ENCODE peak calls at places on chromosomes 11 and 22, in ten cellular contexts. One of them, this sample, is unnamed.

GRCh38 chr11:105032495-105032894 is 2.4 kb downstream of the CASP1 start:
- DNase-seq in NCI-H774: no peak
- DNase-seq in NCI-H2029: no peak
- DNase-seq in hypothalamus: no peak
- DNase-seq in EH: no peak
- DNase-seq in lung: no peak
- DNase-seq in T-helper 9 cell: no peak
- DNase-seq in GM03348: no peak
- DNase-seq in NCI-H1092: no peak
- DNase-seq in fibroblast of villous mesenchyme: no peak
- DNase-seq in this sample: no peak

GRCh38 chr11:7670631-7671030 is 2.7 kb downstream of the CYB5R2 start:
- DNase-seq in GM03348: no peak
- DNase-seq in NCI-H1092: no peak
- DNase-seq in lung: no peak
- DNase-seq in T-helper 9 cell: no peak
- DNase-seq in EH: no peak
- DNase-seq in hypothalamus: no peak
- DNase-seq in fibroblast of villous mesenchyme: no peak
- DNase-seq in NCI-H774: no peak
- DNase-seq in NCI-H2029: no peak
- DNase-seq in this sample: no peak

GRCh38 chr22:17829691-17830040 is 55.4 kb upstream of the BID start:
- DNase-seq in fibroblast of villous mesenchyme: no peak
- DNase-seq in lung: no peak
- DNase-seq in GM03348: no peak
- DNase-seq in NCI-H1092: no peak
- DNase-seq in hypothalamus: no peak
- DNase-seq in NCI-H2029: no peak
- DNase-seq in NCI-H774: no peak
- DNase-seq in EH: no peak
- DNase-seq in T-helper 9 cell: no peak
- DNase-seq in this sample: no peak

GRCh38 chr11:87316491-87316890 is 278.8 kb downstream of the TMEM135 start:
- DNase-seq in EH: no peak
- DNase-seq in lung: no peak
- DNase-seq in hypothalamus: no peak
- DNase-seq in fibroblast of villous mesenchyme: no peak
- DNase-seq in NCI-H1092: no peak
- DNase-seq in NCI-H774: no peak
- DNase-seq in T-helper 9 cell: no peak
- DNase-seq in GM03348: no peak
- DNase-seq in NCI-H2029: no peak
- DNase-seq in this sample: no peak

GRCh38 chr11:27411330-27411729 is 48.3 kb upstream of the CCDC34 start:
- DNase-seq in GM03348: no peak
- DNase-seq in NCI-H2029: no peak
- DNase-seq in EH: no peak
- DNase-seq in NCI-H774: no peak
- DNase-seq in NCI-H1092: no peak
- DNase-seq in hypothalamus: no peak
- DNase-seq in T-helper 9 cell: no peak
- DNase-seq in fibroblast of villous mesenchyme: no peak
- DNase-seq in lung: no peak
- DNase-seq in this sample: no peak

GRCh38 chr11:26976389-26976788 is 17.5 kb upstream of the FIBIN start:
- DNase-seq in hypothalamus: no peak
- DNase-seq in NCI-H774: no peak
- DNase-seq in T-helper 9 cell: no peak
- DNase-seq in NCI-H2029: no peak
- DNase-seq in EH: peak; percentile 83
- DNase-seq in lung: no peak
- DNase-seq in fibroblast of villous mesenchyme: peak; percentile 85
- DNase-seq in GM03348: no peak
- DNase-seq in NCI-H1092: no peak
- DNase-seq in this sample: no peak

GRCh38 chr11:110679323-110679980 is 32.8 kb downstream of the ARHGAP20 start:
- DNase-seq in NCI-H774: no peak
- DNase-seq in NCI-H1092: no peak
- DNase-seq in lung: no peak
- DNase-seq in NCI-H2029: no peak
- DNase-seq in hypothalamus: no peak
- DNase-seq in EH: peak; percentile 74
- DNase-seq in fibroblast of villous mesenchyme: peak; percentile 47
- DNase-seq in T-helper 9 cell: no peak
- DNase-seq in GM03348: no peak
- DNase-seq in this sample: peak; percentile 29

GRCh38 chr11:46308632-46309419 is 31.4 kb downstream of the CREB3L1 start:
- DNase-seq in fibroblast of villous mesenchyme: peak; percentile 75
- DNase-seq in hypothalamus: peak; percentile 76
- DNase-seq in T-helper 9 cell: peak; percentile 54
- DNase-seq in GM03348: peak; percentile 86
- DNase-seq in EH: peak; percentile 71
- DNase-seq in lung: peak; percentile 68
- DNase-seq in NCI-H1092: peak; percentile 41
- DNase-seq in NCI-H774: peak; percentile 20
- DNase-seq in NCI-H2029: peak; percentile 58
- DNase-seq in this sample: peak; percentile 33

GRCh38 chr22:41177040-41177625 is 28.0 kb upstream of the L3MBTL2 start:
- DNase-seq in lung: no peak
- DNase-seq in EH: no peak
- DNase-seq in NCI-H1092: no peak
- DNase-seq in T-helper 9 cell: no peak
- DNase-seq in fibroblast of villous mesenchyme: no peak
- DNase-seq in GM03348: no peak
- DNase-seq in hypothalamus: no peak
- DNase-seq in NCI-H2029: no peak
- DNase-seq in NCI-H774: no peak
- DNase-seq in this sample: no peak

GRCh38 chr11:127890026-127890611 is 697.2 kb downstream of the ETS1 start:
- DNase-seq in GM03348: peak; percentile 41
- DNase-seq in hypothalamus: no peak
- DNase-seq in NCI-H774: no peak
- DNase-seq in NCI-H2029: no peak
- DNase-seq in lung: no peak
- DNase-seq in T-helper 9 cell: no peak
- DNase-seq in fibroblast of villous mesenchyme: peak; percentile 4
- DNase-seq in NCI-H1092: no peak
- DNase-seq in EH: peak; percentile 76
- DNase-seq in this sample: no peak

GRCh38 chr11:23278121-23278520 is 417.8 kb upstream of the CCDC179 start:
- DNase-seq in T-helper 9 cell: no peak
- DNase-seq in fibroblast of villous mesenchyme: peak; percentile 52
- DNase-seq in NCI-H1092: no peak
- DNase-seq in NCI-H774: no peak
- DNase-seq in EH: peak; percentile 59
- DNase-seq in GM03348: peak; percentile 62
- DNase-seq in hypothalamus: no peak
- DNase-seq in lung: no peak
- DNase-seq in NCI-H2029: no peak
- DNase-seq in this sample: no peak

GRCh38 chr11:66322732-66323427 is 6.0 kb upstream of the CD248 start:
- DNase-seq in GM03348: peak; percentile 76
- DNase-seq in EH: no peak
- DNase-seq in fibroblast of villous mesenchyme: peak; percentile 81
- DNase-seq in NCI-H2029: no peak
- DNase-seq in NCI-H774: no peak
- DNase-seq in NCI-H1092: no peak
- DNase-seq in lung: no peak
- DNase-seq in hypothalamus: no peak
- DNase-seq in T-helper 9 cell: no peak
- DNase-seq in this sample: no peak

GRCh38 chr22:39097098-39098020 is at the start of gene APOBEC3H:
- DNase-seq in NCI-H2029: no peak
- DNase-seq in fibroblast of villous mesenchyme: peak; percentile 21
- DNase-seq in NCI-H1092: no peak
- DNase-seq in lung: peak; percentile 31
- DNase-seq in NCI-H774: no peak
- DNase-seq in EH: peak; percentile 26
- DNase-seq in hypothalamus: no peak
- DNase-seq in GM03348: no peak
- DNase-seq in T-helper 9 cell: no peak
- DNase-seq in this sample: no peak

GRCh38 chr22:33873186-33873585 is 47.1 kb downstream of the LARGE1 start:
- DNase-seq in T-helper 9 cell: no peak
- DNase-seq in GM03348: peak; percentile 60
- DNase-seq in EH: peak; percentile 15
- DNase-seq in NCI-H774: no peak
- DNase-seq in lung: no peak
- DNase-seq in fibroblast of villous mesenchyme: no peak
- DNase-seq in NCI-H2029: peak; percentile 53
- DNase-seq in NCI-H1092: no peak
- DNase-seq in hypothalamus: no peak
- DNase-seq in this sample: no peak

GRCh38 chr22:31347251-31348008 is 1.3 kb upstream of the PATZ1 start:
- DNase-seq in T-helper 9 cell: peak; percentile 32
- DNase-seq in NCI-H2029: peak; percentile 56
- DNase-seq in EH: peak; percentile 74
- DNase-seq in hypothalamus: peak; percentile 62
- DNase-seq in GM03348: peak; percentile 75
- DNase-seq in lung: peak; percentile 68
- DNase-seq in NCI-H1092: peak; percentile 50
- DNase-seq in fibroblast of villous mesenchyme: peak; percentile 78
- DNase-seq in NCI-H774: peak; percentile 10
- DNase-seq in this sample: peak; percentile 76

GRCh38 chr11:43944761-43945311 is 2.4 kb downstream of the C11orf96 start:
- DNase-seq in lung: peak; percentile 82
- DNase-seq in hypothalamus: peak; percentile 73
- DNase-seq in NCI-H774: no peak
- DNase-seq in NCI-H1092: no peak
- DNase-seq in EH: peak; percentile 39
- DNase-seq in NCI-H2029: peak; percentile 34
- DNase-seq in fibroblast of villous mesenchyme: peak; percentile 65
- DNase-seq in T-helper 9 cell: peak; percentile 61
- DNase-seq in GM03348: peak; percentile 82
- DNase-seq in this sample: peak; percentile 39

GRCh38 chr11:64675417-64676252 is 47.4 kb downstream of the NRXN2 start:
- DNase-seq in EH: peak; percentile 84
- DNase-seq in lung: no peak
- DNase-seq in NCI-H774: no peak
- DNase-seq in GM03348: peak; percentile 94
- DNase-seq in hypothalamus: peak; percentile 80
- DNase-seq in T-helper 9 cell: no peak
- DNase-seq in NCI-H1092: peak; percentile 33
- DNase-seq in NCI-H2029: no peak
- DNase-seq in fibroblast of villous mesenchyme: peak; percentile 81
- DNase-seq in this sample: peak; percentile 88

GRCh38 chr11:11347583-11347982 is 5.5 kb downstream of the CSNK2A3 start:
- DNase-seq in fibroblast of villous mesenchyme: no peak
- DNase-seq in GM03348: no peak
- DNase-seq in T-helper 9 cell: no peak
- DNase-seq in hypothalamus: no peak
- DNase-seq in lung: no peak
- DNase-seq in NCI-H1092: no peak
- DNase-seq in NCI-H2029: no peak
- DNase-seq in EH: peak; percentile 5
- DNase-seq in NCI-H774: no peak
- DNase-seq in this sample: no peak

GRCh38 chr11:99424313-99425084 is 403.8 kb downstream of the CNTN5 start:
- DNase-seq in NCI-H2029: no peak
- DNase-seq in NCI-H1092: no peak
- DNase-seq in fibroblast of villous mesenchyme: no peak
- DNase-seq in T-helper 9 cell: no peak
- DNase-seq in GM03348: no peak
- DNase-seq in EH: no peak
- DNase-seq in lung: no peak
- DNase-seq in NCI-H774: no peak
- DNase-seq in hypothalamus: no peak
- DNase-seq in this sample: no peak

GRCh38 chr11:33778682-33779081 is 4.4 kb upstream of the FBXO3 start:
- DNase-seq in hypothalamus: peak; percentile 2
- DNase-seq in lung: no peak
- DNase-seq in NCI-H774: no peak
- DNase-seq in EH: peak; percentile 86
- DNase-seq in GM03348: peak; percentile 61
- DNase-seq in NCI-H1092: no peak
- DNase-seq in fibroblast of villous mesenchyme: peak; percentile 13
- DNase-seq in NCI-H2029: no peak
- DNase-seq in T-helper 9 cell: no peak
- DNase-seq in this sample: no peak

GRCh38 chr11:1204381-1205101 is 18.3 kb upstream of the MUC5B start:
- DNase-seq in EH: no peak
- DNase-seq in GM03348: no peak
- DNase-seq in fibroblast of villous mesenchyme: no peak
- DNase-seq in NCI-H1092: no peak
- DNase-seq in NCI-H2029: no peak
- DNase-seq in NCI-H774: no peak
- DNase-seq in lung: no peak
- DNase-seq in T-helper 9 cell: no peak
- DNase-seq in hypothalamus: no peak
- DNase-seq in this sample: no peak

GRCh38 chr11:60078742-60079141 is 9.7 kb upstream of the MS4A2 start:
- DNase-seq in NCI-H774: no peak
- DNase-seq in lung: no peak
- DNase-seq in EH: no peak
- DNase-seq in T-helper 9 cell: no peak
- DNase-seq in GM03348: no peak
- DNase-seq in NCI-H2029: no peak
- DNase-seq in hypothalamus: no peak
- DNase-seq in NCI-H1092: no peak
- DNase-seq in fibroblast of villous mesenchyme: no peak
- DNase-seq in this sample: peak; percentile 96

GRCh38 chr11:737366-737765 is 9.9 kb upstream of the TALDO1 start:
- DNase-seq in NCI-H1092: no peak
- DNase-seq in EH: no peak
- DNase-seq in NCI-H2029: no peak
- DNase-seq in lung: no peak
- DNase-seq in fibroblast of villous mesenchyme: no peak
- DNase-seq in hypothalamus: peak; percentile 41
- DNase-seq in GM03348: no peak
- DNase-seq in T-helper 9 cell: no peak
- DNase-seq in NCI-H774: no peak
- DNase-seq in this sample: no peak

This sample was measured in NCI-H526.